ENCODE peak calls at places on chromosomes 16 and 17, in five cellular contexts. W is HEK293T, F is GM12878, N is H1, Y is HepG2. Z is an unnamed sample.

GRCh38 chr16:20792216-20792615 is 14.1 kb downstream of the ERI2 start:
- DNase-seq in W (no peak), F (no peak), N (no peak), Y (no peak), Z (no peak)

GRCh38 chr16:51697454-51697853 is 546.4 kb upstream of the SALL1 start:
- DNase-seq in W (no peak), F (no peak), N (no peak), Y (no peak), Z (no peak)

GRCh38 chr17:16939606-16940115 is 32.3 kb downstream of the TNFRSF13B start:
- DNase-seq in W (no peak), F (no peak), N (no peak), Y (no peak), Z (no peak)

GRCh38 chr17:3534881-3535252 is 22.7 kb downstream of the TRPV3 start:
- DNase-seq in W (no peak), F (no peak), N (no peak), Y (no peak), Z (no peak)

GRCh38 chr16:11552445-11552844 is 34.3 kb downstream of the LITAF start:
- DNase-seq in W (no peak), F (no peak), N (no peak), Y (no peak), Z (no peak)

GRCh38 chr17:7097940-7098339 is 16.7 kb downstream of the ASGR2 start:
- DNase-seq in W (no peak), F (no peak), N (no peak), Y (no peak), Z (no peak)

GRCh38 chr16:56203052-56203451 is 11.8 kb downstream of the GNAO1 start:
- DNase-seq in W (peak), F (no peak), N (no peak), Y (peak), Z (no peak)

GRCh38 chr17:58822148-58823050 is 66.7 kb downstream of the PPM1E start:
- DNase-seq in W (no peak), F (no peak), N (no peak), Y (no peak), Z (no peak)

GRCh38 chr17:1644493-1645206 is 882 bp downstream of the SCARF1 start:
- DNase-seq in W (no peak), F (peak), N (no peak), Y (no peak), Z (no peak)

GRCh38 chr17:82043507-82043906 is 6.0 kb upstream of the DCXR start:
- DNase-seq in W (no peak), F (no peak), N (no peak), Y (no peak), Z (no peak)

GRCh38 chr16:72474511-72475123 is 302.7 kb upstream of the PMFBP1 start:
- DNase-seq in W (no peak), F (no peak), N (no peak), Y (peak), Z (no peak)

GRCh38 chr17:80941743-80942211 is 49.9 kb upstream of the CHMP6 start:
- DNase-seq in W (no peak), F (no peak), N (no peak), Y (no peak), Z (no peak)
- TF ChIP-seq SUZ12 in W (no peak), F (no peak), N (no peak), Y (no peak), Z (no peak)

GRCh38 chr17:27928546-27928945 is 35.4 kb upstream of the LYRM9 start:
- DNase-seq in W (no peak), F (no peak), N (no peak), Y (no peak), Z (no peak)

GRCh38 chr17:27929990-27930389 is 36.8 kb upstream of the LYRM9 start:
- DNase-seq in W (no peak), F (no peak), N (no peak), Y (no peak), Z (no peak)

GRCh38 chr17:27927781-27928180 is 34.6 kb upstream of the LYRM9 start:
- DNase-seq in W (no peak), F (no peak), N (no peak), Y (no peak), Z (no peak)
- TF ChIP-seq SUZ12 in W (no peak), F (no peak), N (no peak), Y (no peak), Z (no peak)

GRCh38 chr16:71230122-71230845 is at the start of gene HYDIN:
- DNase-seq in W (peak), F (no peak), N (peak), Y (peak), Z (peak)
- TF ChIP-seq SUZ12 in W (no peak), F (no peak), N (no peak), Y (no peak), Z (no peak)

GRCh38 chr17:19336938-19337711 is 25.4 kb downstream of the B9D1 start:
- DNase-seq in W (no peak), F (no peak), N (no peak), Y (peak), Z (no peak)

GRCh38 chr17:19341211-19341631 is 21.3 kb downstream of the B9D1 start:
- DNase-seq in W (no peak), F (no peak), N (no peak), Y (no peak), Z (no peak)

GRCh38 chr17:19338031-19338990 is 24.2 kb downstream of the B9D1 start:
- DNase-seq in W (peak), F (no peak), N (peak), Y (peak), Z (no peak)

GRCh38 chr17:19337712-19338023 is 24.9 kb downstream of the B9D1 start:
- DNase-seq in W (no peak), F (no peak), N (no peak), Y (peak), Z (no peak)

GRCh38 chr17:19339341-19339815 is 23.1 kb downstream of the B9D1 start:
- DNase-seq in W (no peak), F (no peak), N (no peak), Y (no peak), Z (no peak)
- TF ChIP-seq SUZ12 in W (no peak), F (no peak), N (no peak), Y (no peak), Z (no peak)

GRCh38 chr16:4474192-4474961 is at the start of gene NMRAL1:
- DNase-seq in W (peak), F (peak), N (peak), Y (peak), Z (peak)

GRCh38 chr16:4481526-4481925 is 5.3 kb downstream of the HMOX2 start:
- DNase-seq in W (no peak), F (no peak), N (no peak), Y (no peak), Z (no peak)

GRCh38 chr16:4481965-4482364 is 5.8 kb downstream of the HMOX2 start:
- DNase-seq in W (no peak), F (no peak), N (no peak), Y (no peak), Z (no peak)

GRCh38 chr16:4475880-4476790 is at the start of gene HMOX2:
- DNase-seq in W (peak), F (peak), N (peak), Y (peak), Z (peak)

GRCh38 chr16:4477966-4478365 is 1.8 kb downstream of the HMOX2 start:
- DNase-seq in W (peak), F (no peak), N (no peak), Y (no peak), Z (no peak)
- TF ChIP-seq SUZ12 in W (no peak), F (no peak), N (no peak), Y (no peak), Z (no peak)

GRCh38 chr17:39568710-39569109 is 39.0 kb downstream of the NEUROD2 start:
- DNase-seq in W (no peak), F (no peak), N (no peak), Y (no peak), Z (no peak)

GRCh38 chr17:39563476-39563875 is 44.2 kb downstream of the NEUROD2 start:
- DNase-seq in W (no peak), F (no peak), N (no peak), Y (no peak), Z (no peak)

GRCh38 chr17:39566092-39566491 is 41.6 kb downstream of the NEUROD2 start:
- DNase-seq in W (no peak), F (no peak), N (no peak), Y (no peak), Z (no peak)

GRCh38 chr17:39564201-39564828 is 43.4 kb downstream of the NEUROD2 start:
- DNase-seq in W (no peak), F (no peak), N (no peak), Y (no peak), Z (peak)
- TF ChIP-seq SUZ12 in W (no peak), F (no peak), N (no peak), Y (no peak), Z (no peak)

GRCh38 chr17:29037739-29038465 is 5.0 kb upstream of the PIPOX start:
- DNase-seq in W (no peak), F (no peak), N (no peak), Y (no peak), Z (no peak)
- TF ChIP-seq SUZ12 in W (no peak), F (no peak), N (no peak), Y (no peak), Z (no peak)

DNA sequence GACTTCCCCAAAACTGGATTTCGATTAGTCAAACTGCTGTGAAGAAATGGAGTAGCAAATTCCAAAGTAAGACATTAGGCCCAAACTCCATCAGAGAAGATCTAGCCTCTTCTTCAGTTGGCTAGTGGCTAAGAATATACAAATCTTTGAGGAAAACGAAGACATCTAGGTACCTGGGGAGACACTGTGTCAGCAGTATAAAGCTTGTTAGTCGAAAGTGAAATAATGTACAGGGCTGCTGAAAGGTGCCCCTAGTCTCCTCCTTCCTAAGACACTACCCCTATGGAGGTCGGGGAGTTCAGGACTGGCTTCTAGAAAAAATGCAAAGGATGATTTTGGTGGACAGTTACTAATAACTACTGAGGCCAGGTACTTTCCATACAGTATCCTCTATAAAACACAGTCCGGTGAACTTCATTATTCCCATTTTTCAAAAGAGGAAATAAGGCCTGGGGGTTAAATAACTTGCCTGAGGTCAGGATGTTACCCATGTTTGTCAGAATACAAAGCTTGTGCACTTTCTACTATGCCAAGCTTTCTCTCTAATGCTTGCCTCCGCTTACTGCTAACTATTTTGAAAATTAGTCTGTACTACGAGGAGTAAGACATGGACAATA is 15.0 kb downstream of the DNAJC7 start:
- DNase-seq in W (no peak), F (no peak), N (no peak), Y (no peak), Z (no peak)
- TF ChIP-seq SUZ12 in W (no peak), F (no peak), N (no peak), Y (no peak), Z (no peak)

DNA sequence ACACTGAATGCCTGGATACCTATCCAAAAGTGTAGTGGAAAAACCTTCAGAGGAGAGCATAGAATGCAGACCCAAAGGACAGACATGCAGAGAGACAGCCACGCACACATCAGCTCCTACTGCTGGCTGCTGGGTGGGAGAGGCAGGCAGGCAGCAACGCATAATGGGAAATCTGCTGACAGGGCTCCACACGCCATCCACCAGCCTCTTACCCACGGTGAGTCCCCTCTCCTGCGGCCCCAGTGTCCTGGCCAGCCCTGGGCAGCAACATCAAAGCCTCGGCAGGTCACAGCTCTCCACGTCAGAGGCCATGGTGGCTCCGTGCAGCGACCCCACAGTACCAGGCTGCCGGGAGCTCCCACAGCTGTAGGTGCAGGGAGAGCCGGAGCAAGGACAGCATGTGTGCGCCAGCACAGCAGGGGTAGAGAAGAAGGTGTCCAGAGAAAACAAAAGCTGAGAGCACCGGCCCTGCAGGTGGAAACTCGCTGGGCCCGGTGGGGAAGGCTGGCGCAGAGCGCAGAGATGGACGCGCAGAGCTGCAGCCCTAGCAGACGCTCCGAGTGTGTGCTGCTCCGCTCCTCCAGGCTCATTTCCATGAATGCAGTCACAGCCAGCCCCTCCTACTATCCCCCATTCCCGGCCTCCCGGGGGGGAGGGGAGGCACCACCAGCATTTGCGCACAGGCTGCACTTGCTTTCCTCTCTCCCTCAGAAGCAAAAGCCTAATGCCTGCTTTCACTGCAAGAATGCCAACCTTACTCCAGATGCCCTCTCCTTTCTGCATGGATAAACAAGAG is 58.9 kb downstream of the CYTH1 start:
- DNase-seq in W (peak), F (no peak), N (no peak), Y (no peak), Z (peak)
- TF ChIP-seq SUZ12 in W (no peak), F (no peak), N (no peak), Y (no peak), Z (no peak)